ENCODE peak calls at places on chromosomes 7 and 10, in four cellular contexts. E is activated CD8-positive, alpha-beta T cell treated with anti-CD3 and anti-CD28 coated beads for 36 hours; A is CD4-positive, alpha-beta T cell; G is A549. D is an unnamed sample.

GRCh38 chr10:91211675-91212074 is 8.8 kb upstream of the PCGF5 start:
- ATAC-seq in E (no peak), A (no peak), G (peak; percentile 30), D (no peak)

GRCh38 chr10:34058922-34059614 is 724.6 kb upstream of the NRP1 start:
- ATAC-seq in E (no peak), A (no peak), G (no peak), D (no peak)

GRCh38 chr7:155972247-155972646 is 160.0 kb upstream of the SHH start:
- ATAC-seq in E (no peak), A (no peak), G (no peak), D (peak; percentile 53)

GRCh38 chr10:4651404-4652037 is 174.5 kb upstream of the AKR1E2 start:
- ATAC-seq in E (peak; percentile 76), A (no peak), G (no peak), D (peak; percentile 45)

GRCh38 chr7:65239707-65240352 is 133.8 kb upstream of the ZNF92 start:
- ATAC-seq in E (no peak), A (no peak), G (peak; percentile 94), D (peak; percentile 48)

GRCh38 chr7:64882341-64883112 is 20.5 kb upstream of the ZNF273 start:
- ATAC-seq in E (peak; percentile 55), A (no peak), G (no peak), D (peak; percentile 83)

GRCh38 chr7:2387897-2388636 is 15.3 kb upstream of the CHST12 start:
- ATAC-seq in E (no peak), A (no peak), G (no peak), D (peak; percentile 52)

GRCh38 chr7:17665029-17665428 is 275.3 kb downstream of the SNX13 start:
- ATAC-seq in E (no peak), A (no peak), G (no peak), D (no peak)

GRCh38 chr10:118721005-118721876 is 33.5 kb downstream of the CACUL1 start:
- ATAC-seq in E (peak; percentile 42), A (peak; percentile 65), G (no peak), D (no peak)

GRCh38 chr7:101733713-101734475 is 83.5 kb upstream of the CUX1 start:
- ATAC-seq in E (no peak), A (no peak), G (no peak), D (no peak)

GRCh38 chr7:106655703-106656498 is 5.1 kb downstream of the CCDC71L start:
- ATAC-seq in E (no peak), A (no peak), G (no peak), D (no peak)

D was measured in esophagus mucosa.